ENCODE peak calls at places on chromosomes 3 and 15, in nine cellular contexts. One of them, this sample, is unnamed.
A peak's percentile ranks its signal among the peaks of the same experiment; 100 is the strongest.

GRCh38 chr3:29100292-29100691 is 180.6 kb upstream of the RBMS3 start:
- DNase-seq in brain microvascular endothelial cell: peak; percentile 5
- DNase-seq in activated CD4-positive, CD25-positive, alpha-beta regulatory T cell: no peak
- DNase-seq in stimulated activated naive CD8-positive, alpha-beta T cell treated with anti-CD3 and anti-CD28 coated beads, Interleukin-15, Interleukin-2, amounts not matched to agents 100 U/mL and 50 U/mL, for 24 hours: no peak
- DNase-seq in GM04504: no peak
- DNase-seq in BJ: no peak
- DNase-seq in activated CD4-positive, alpha-beta T cell treated with anti-CD3 and anti-CD28 coated beads, Interleukin-2, amount 50 U/mL, for 24 hours: no peak
- DNase-seq in AG09309: no peak
- DNase-seq in activated CD8-positive, alpha-beta T cell treated with anti-CD3 and anti-CD28 coated beads for 36 hours: no peak
- DNase-seq in this sample: no peak

GRCh38 chr3:119033393-119034255 is 1.0 kb downstream of the IGSF11 start:
- DNase-seq in brain microvascular endothelial cell: no peak
- DNase-seq in activated CD4-positive, CD25-positive, alpha-beta regulatory T cell: no peak
- DNase-seq in stimulated activated naive CD8-positive, alpha-beta T cell treated with anti-CD3 and anti-CD28 coated beads, Interleukin-15, Interleukin-2, amounts not matched to agents 100 U/mL and 50 U/mL, for 24 hours: no peak
- DNase-seq in GM04504: no peak
- DNase-seq in BJ: no peak
- DNase-seq in activated CD4-positive, alpha-beta T cell treated with anti-CD3 and anti-CD28 coated beads, Interleukin-2, amount 50 U/mL, for 24 hours: no peak
- DNase-seq in AG09309: no peak
- DNase-seq in activated CD8-positive, alpha-beta T cell treated with anti-CD3 and anti-CD28 coated beads for 36 hours: no peak
- DNase-seq in this sample: no peak

GRCh38 chr3:154515921-154516320 is 85.9 kb upstream of the GPR149 start:
- DNase-seq in brain microvascular endothelial cell: no peak
- DNase-seq in activated CD4-positive, CD25-positive, alpha-beta regulatory T cell: no peak
- DNase-seq in stimulated activated naive CD8-positive, alpha-beta T cell treated with anti-CD3 and anti-CD28 coated beads, Interleukin-15, Interleukin-2, amounts not matched to agents 100 U/mL and 50 U/mL, for 24 hours: no peak
- DNase-seq in GM04504: no peak
- DNase-seq in BJ: no peak
- DNase-seq in activated CD4-positive, alpha-beta T cell treated with anti-CD3 and anti-CD28 coated beads, Interleukin-2, amount 50 U/mL, for 24 hours: no peak
- DNase-seq in AG09309: no peak
- DNase-seq in activated CD8-positive, alpha-beta T cell treated with anti-CD3 and anti-CD28 coated beads for 36 hours: no peak
- DNase-seq in this sample: no peak

GRCh38 chr3:112908252-112908651 is 61.6 kb upstream of the CD200R1L start:
- DNase-seq in brain microvascular endothelial cell: no peak
- DNase-seq in activated CD4-positive, CD25-positive, alpha-beta regulatory T cell: no peak
- DNase-seq in stimulated activated naive CD8-positive, alpha-beta T cell treated with anti-CD3 and anti-CD28 coated beads, Interleukin-15, Interleukin-2, amounts not matched to agents 100 U/mL and 50 U/mL, for 24 hours: no peak
- DNase-seq in GM04504: no peak
- DNase-seq in BJ: no peak
- DNase-seq in activated CD4-positive, alpha-beta T cell treated with anti-CD3 and anti-CD28 coated beads, Interleukin-2, amount 50 U/mL, for 24 hours: no peak
- DNase-seq in AG09309: no peak
- DNase-seq in activated CD8-positive, alpha-beta T cell treated with anti-CD3 and anti-CD28 coated beads for 36 hours: no peak
- DNase-seq in this sample: no peak

GRCh38 chr3:99472385-99472784 is 166.0 kb upstream of the COL8A1 start:
- DNase-seq in brain microvascular endothelial cell: no peak
- DNase-seq in activated CD4-positive, CD25-positive, alpha-beta regulatory T cell: no peak
- DNase-seq in stimulated activated naive CD8-positive, alpha-beta T cell treated with anti-CD3 and anti-CD28 coated beads, Interleukin-15, Interleukin-2, amounts not matched to agents 100 U/mL and 50 U/mL, for 24 hours: no peak
- DNase-seq in GM04504: no peak
- DNase-seq in BJ: no peak
- DNase-seq in activated CD4-positive, alpha-beta T cell treated with anti-CD3 and anti-CD28 coated beads, Interleukin-2, amount 50 U/mL, for 24 hours: no peak
- DNase-seq in AG09309: no peak
- DNase-seq in activated CD8-positive, alpha-beta T cell treated with anti-CD3 and anti-CD28 coated beads for 36 hours: no peak
- DNase-seq in this sample: no peak

GRCh38 chr3:23202921-23203650 is at the start of gene UBE2E2:
- DNase-seq in brain microvascular endothelial cell: peak; percentile 51
- DNase-seq in activated CD4-positive, CD25-positive, alpha-beta regulatory T cell: peak; percentile 21
- DNase-seq in stimulated activated naive CD8-positive, alpha-beta T cell treated with anti-CD3 and anti-CD28 coated beads, Interleukin-15, Interleukin-2, amounts not matched to agents 100 U/mL and 50 U/mL, for 24 hours: peak; percentile 69
- DNase-seq in GM04504: peak; percentile 39
- DNase-seq in BJ: peak; percentile 4
- DNase-seq in activated CD4-positive, alpha-beta T cell treated with anti-CD3 and anti-CD28 coated beads, Interleukin-2, amount 50 U/mL, for 24 hours: peak; percentile 37
- DNase-seq in AG09309: no peak
- DNase-seq in activated CD8-positive, alpha-beta T cell treated with anti-CD3 and anti-CD28 coated beads for 36 hours: peak; percentile 64
- DNase-seq in this sample: no peak

GRCh38 chr3:176514297-176514696 is 683.0 kb downstream of the TBL1XR1 start:
- DNase-seq in brain microvascular endothelial cell: peak; percentile 41
- DNase-seq in activated CD4-positive, CD25-positive, alpha-beta regulatory T cell: no peak
- DNase-seq in stimulated activated naive CD8-positive, alpha-beta T cell treated with anti-CD3 and anti-CD28 coated beads, Interleukin-15, Interleukin-2, amounts not matched to agents 100 U/mL and 50 U/mL, for 24 hours: peak; percentile 16
- DNase-seq in GM04504: no peak
- DNase-seq in BJ: no peak
- DNase-seq in activated CD4-positive, alpha-beta T cell treated with anti-CD3 and anti-CD28 coated beads, Interleukin-2, amount 50 U/mL, for 24 hours: no peak
- DNase-seq in AG09309: peak; percentile 17
- DNase-seq in activated CD8-positive, alpha-beta T cell treated with anti-CD3 and anti-CD28 coated beads for 36 hours: peak; percentile 27
- DNase-seq in this sample: no peak

GRCh38 chr3:168996622-168997021 is 666.9 kb downstream of the MECOM start:
- DNase-seq in brain microvascular endothelial cell: no peak
- DNase-seq in activated CD4-positive, CD25-positive, alpha-beta regulatory T cell: no peak
- DNase-seq in stimulated activated naive CD8-positive, alpha-beta T cell treated with anti-CD3 and anti-CD28 coated beads, Interleukin-15, Interleukin-2, amounts not matched to agents 100 U/mL and 50 U/mL, for 24 hours: no peak
- DNase-seq in GM04504: no peak
- DNase-seq in BJ: no peak
- DNase-seq in activated CD4-positive, alpha-beta T cell treated with anti-CD3 and anti-CD28 coated beads, Interleukin-2, amount 50 U/mL, for 24 hours: no peak
- DNase-seq in AG09309: no peak
- DNase-seq in activated CD8-positive, alpha-beta T cell treated with anti-CD3 and anti-CD28 coated beads for 36 hours: no peak
- DNase-seq in this sample: no peak

GRCh38 chr15:65373163-65373651 is 4.6 kb downstream of the IGDCC3 start:
- DNase-seq in brain microvascular endothelial cell: no peak
- DNase-seq in activated CD4-positive, CD25-positive, alpha-beta regulatory T cell: no peak
- DNase-seq in stimulated activated naive CD8-positive, alpha-beta T cell treated with anti-CD3 and anti-CD28 coated beads, Interleukin-15, Interleukin-2, amounts not matched to agents 100 U/mL and 50 U/mL, for 24 hours: no peak
- DNase-seq in GM04504: no peak
- DNase-seq in BJ: no peak
- DNase-seq in activated CD4-positive, alpha-beta T cell treated with anti-CD3 and anti-CD28 coated beads, Interleukin-2, amount 50 U/mL, for 24 hours: no peak
- DNase-seq in AG09309: no peak
- DNase-seq in activated CD8-positive, alpha-beta T cell treated with anti-CD3 and anti-CD28 coated beads for 36 hours: no peak
- DNase-seq in this sample: no peak

GRCh38 chr15:48718646-48719045 is 73.1 kb upstream of the FBN1 start:
- DNase-seq in brain microvascular endothelial cell: no peak
- DNase-seq in activated CD4-positive, CD25-positive, alpha-beta regulatory T cell: no peak
- DNase-seq in stimulated activated naive CD8-positive, alpha-beta T cell treated with anti-CD3 and anti-CD28 coated beads, Interleukin-15, Interleukin-2, amounts not matched to agents 100 U/mL and 50 U/mL, for 24 hours: no peak
- DNase-seq in GM04504: no peak
- DNase-seq in BJ: no peak
- DNase-seq in activated CD4-positive, alpha-beta T cell treated with anti-CD3 and anti-CD28 coated beads, Interleukin-2, amount 50 U/mL, for 24 hours: no peak
- DNase-seq in AG09309: no peak
- DNase-seq in activated CD8-positive, alpha-beta T cell treated with anti-CD3 and anti-CD28 coated beads for 36 hours: no peak
- DNase-seq in this sample: no peak

GRCh38 chr3:22962244-22962643 is 240.9 kb upstream of the UBE2E2 start:
- DNase-seq in brain microvascular endothelial cell: no peak
- DNase-seq in activated CD4-positive, CD25-positive, alpha-beta regulatory T cell: no peak
- DNase-seq in stimulated activated naive CD8-positive, alpha-beta T cell treated with anti-CD3 and anti-CD28 coated beads, Interleukin-15, Interleukin-2, amounts not matched to agents 100 U/mL and 50 U/mL, for 24 hours: no peak
- DNase-seq in GM04504: no peak
- DNase-seq in BJ: no peak
- DNase-seq in activated CD4-positive, alpha-beta T cell treated with anti-CD3 and anti-CD28 coated beads, Interleukin-2, amount 50 U/mL, for 24 hours: no peak
- DNase-seq in AG09309: no peak
- DNase-seq in activated CD8-positive, alpha-beta T cell treated with anti-CD3 and anti-CD28 coated beads for 36 hours: no peak
- DNase-seq in this sample: no peak

GRCh38 chr3:14947105-14947885 is at the start of gene NR2C2:
- DNase-seq in brain microvascular endothelial cell: peak; percentile 46
- DNase-seq in activated CD4-positive, CD25-positive, alpha-beta regulatory T cell: peak; percentile 79
- DNase-seq in stimulated activated naive CD8-positive, alpha-beta T cell treated with anti-CD3 and anti-CD28 coated beads, Interleukin-15, Interleukin-2, amounts not matched to agents 100 U/mL and 50 U/mL, for 24 hours: peak; percentile 89
- DNase-seq in GM04504: peak; percentile 58
- DNase-seq in BJ: no peak
- DNase-seq in activated CD4-positive, alpha-beta T cell treated with anti-CD3 and anti-CD28 coated beads, Interleukin-2, amount 50 U/mL, for 24 hours: peak; percentile 77
- DNase-seq in AG09309: no peak
- DNase-seq in activated CD8-positive, alpha-beta T cell treated with anti-CD3 and anti-CD28 coated beads for 36 hours: peak; percentile 91
- DNase-seq in this sample: peak; percentile 83

GRCh38 chr3:39261726-39262125 is 18.1 kb downstream of the CX3CR1 start:
- DNase-seq in brain microvascular endothelial cell: no peak
- DNase-seq in activated CD4-positive, CD25-positive, alpha-beta regulatory T cell: no peak
- DNase-seq in stimulated activated naive CD8-positive, alpha-beta T cell treated with anti-CD3 and anti-CD28 coated beads, Interleukin-15, Interleukin-2, amounts not matched to agents 100 U/mL and 50 U/mL, for 24 hours: no peak
- DNase-seq in GM04504: no peak
- DNase-seq in BJ: no peak
- DNase-seq in activated CD4-positive, alpha-beta T cell treated with anti-CD3 and anti-CD28 coated beads, Interleukin-2, amount 50 U/mL, for 24 hours: no peak
- DNase-seq in AG09309: no peak
- DNase-seq in activated CD8-positive, alpha-beta T cell treated with anti-CD3 and anti-CD28 coated beads for 36 hours: no peak
- DNase-seq in this sample: no peak

GRCh38 chr3:121295966-121296365 is 249.8 kb downstream of the POLQ start:
- DNase-seq in brain microvascular endothelial cell: no peak
- DNase-seq in activated CD4-positive, CD25-positive, alpha-beta regulatory T cell: no peak
- DNase-seq in stimulated activated naive CD8-positive, alpha-beta T cell treated with anti-CD3 and anti-CD28 coated beads, Interleukin-15, Interleukin-2, amounts not matched to agents 100 U/mL and 50 U/mL, for 24 hours: no peak
- DNase-seq in GM04504: no peak
- DNase-seq in BJ: no peak
- DNase-seq in activated CD4-positive, alpha-beta T cell treated with anti-CD3 and anti-CD28 coated beads, Interleukin-2, amount 50 U/mL, for 24 hours: no peak
- DNase-seq in AG09309: no peak
- DNase-seq in activated CD8-positive, alpha-beta T cell treated with anti-CD3 and anti-CD28 coated beads for 36 hours: no peak
- DNase-seq in this sample: no peak

GRCh38 chr3:14410501-14411165 is 8.2 kb downstream of the SLC6A6 start:
- DNase-seq in brain microvascular endothelial cell: peak; percentile 83
- DNase-seq in activated CD4-positive, CD25-positive, alpha-beta regulatory T cell: no peak
- DNase-seq in stimulated activated naive CD8-positive, alpha-beta T cell treated with anti-CD3 and anti-CD28 coated beads, Interleukin-15, Interleukin-2, amounts not matched to agents 100 U/mL and 50 U/mL, for 24 hours: peak; percentile 63
- DNase-seq in GM04504: peak; percentile 88
- DNase-seq in BJ: peak; percentile 80
- DNase-seq in activated CD4-positive, alpha-beta T cell treated with anti-CD3 and anti-CD28 coated beads, Interleukin-2, amount 50 U/mL, for 24 hours: no peak
- DNase-seq in AG09309: peak; percentile 83
- DNase-seq in activated CD8-positive, alpha-beta T cell treated with anti-CD3 and anti-CD28 coated beads for 36 hours: peak; percentile 60
- DNase-seq in this sample: no peak

GRCh38 chr15:63551400-63551799 is 45.8 kb upstream of the FBXL22 start:
- DNase-seq in brain microvascular endothelial cell: peak; percentile 32
- DNase-seq in activated CD4-positive, CD25-positive, alpha-beta regulatory T cell: no peak
- DNase-seq in stimulated activated naive CD8-positive, alpha-beta T cell treated with anti-CD3 and anti-CD28 coated beads, Interleukin-15, Interleukin-2, amounts not matched to agents 100 U/mL and 50 U/mL, for 24 hours: no peak
- DNase-seq in GM04504: no peak
- DNase-seq in BJ: no peak
- DNase-seq in activated CD4-positive, alpha-beta T cell treated with anti-CD3 and anti-CD28 coated beads, Interleukin-2, amount 50 U/mL, for 24 hours: no peak
- DNase-seq in AG09309: no peak
- DNase-seq in activated CD8-positive, alpha-beta T cell treated with anti-CD3 and anti-CD28 coated beads for 36 hours: no peak
- DNase-seq in this sample: no peak

GRCh38 chr15:67049351-67050044 is 15.9 kb upstream of the SMAD3 start:
- DNase-seq in brain microvascular endothelial cell: peak; percentile 89
- DNase-seq in activated CD4-positive, CD25-positive, alpha-beta regulatory T cell: no peak
- DNase-seq in stimulated activated naive CD8-positive, alpha-beta T cell treated with anti-CD3 and anti-CD28 coated beads, Interleukin-15, Interleukin-2, amounts not matched to agents 100 U/mL and 50 U/mL, for 24 hours: no peak
- DNase-seq in GM04504: no peak
- DNase-seq in BJ: peak; percentile 63
- DNase-seq in activated CD4-positive, alpha-beta T cell treated with anti-CD3 and anti-CD28 coated beads, Interleukin-2, amount 50 U/mL, for 24 hours: no peak
- DNase-seq in AG09309: peak; percentile 66
- DNase-seq in activated CD8-positive, alpha-beta T cell treated with anti-CD3 and anti-CD28 coated beads for 36 hours: no peak
- DNase-seq in this sample: no peak

GRCh38 chr15:70669966-70670658 is 93.2 kb downstream of the UACA start:
- DNase-seq in brain microvascular endothelial cell: no peak
- DNase-seq in activated CD4-positive, CD25-positive, alpha-beta regulatory T cell: no peak
- DNase-seq in stimulated activated naive CD8-positive, alpha-beta T cell treated with anti-CD3 and anti-CD28 coated beads, Interleukin-15, Interleukin-2, amounts not matched to agents 100 U/mL and 50 U/mL, for 24 hours: no peak
- DNase-seq in GM04504: no peak
- DNase-seq in BJ: no peak
- DNase-seq in activated CD4-positive, alpha-beta T cell treated with anti-CD3 and anti-CD28 coated beads, Interleukin-2, amount 50 U/mL, for 24 hours: no peak
- DNase-seq in AG09309: no peak
- DNase-seq in activated CD8-positive, alpha-beta T cell treated with anti-CD3 and anti-CD28 coated beads for 36 hours: no peak
- DNase-seq in this sample: no peak

GRCh38 chr3:30428251-30428650 is 178.2 kb upstream of the TGFBR2 start:
- DNase-seq in brain microvascular endothelial cell: peak; percentile 48
- DNase-seq in activated CD4-positive, CD25-positive, alpha-beta regulatory T cell: no peak
- DNase-seq in stimulated activated naive CD8-positive, alpha-beta T cell treated with anti-CD3 and anti-CD28 coated beads, Interleukin-15, Interleukin-2, amounts not matched to agents 100 U/mL and 50 U/mL, for 24 hours: no peak
- DNase-seq in GM04504: no peak
- DNase-seq in BJ: no peak
- DNase-seq in activated CD4-positive, alpha-beta T cell treated with anti-CD3 and anti-CD28 coated beads, Interleukin-2, amount 50 U/mL, for 24 hours: no peak
- DNase-seq in AG09309: no peak
- DNase-seq in activated CD8-positive, alpha-beta T cell treated with anti-CD3 and anti-CD28 coated beads for 36 hours: no peak
- DNase-seq in this sample: no peak

GRCh38 chr3:44883213-44883955 is 9.0 kb downstream of the TGM4 start:
- DNase-seq in brain microvascular endothelial cell: no peak
- DNase-seq in activated CD4-positive, CD25-positive, alpha-beta regulatory T cell: no peak
- DNase-seq in stimulated activated naive CD8-positive, alpha-beta T cell treated with anti-CD3 and anti-CD28 coated beads, Interleukin-15, Interleukin-2, amounts not matched to agents 100 U/mL and 50 U/mL, for 24 hours: no peak
- DNase-seq in GM04504: no peak
- DNase-seq in BJ: no peak
- DNase-seq in activated CD4-positive, alpha-beta T cell treated with anti-CD3 and anti-CD28 coated beads, Interleukin-2, amount 50 U/mL, for 24 hours: no peak
- DNase-seq in AG09309: no peak
- DNase-seq in activated CD8-positive, alpha-beta T cell treated with anti-CD3 and anti-CD28 coated beads for 36 hours: no peak
- DNase-seq in this sample: no peak

GRCh38 chr3:29186982-29187718 is 93.7 kb upstream of the RBMS3 start:
- DNase-seq in brain microvascular endothelial cell: peak; percentile 40
- DNase-seq in activated CD4-positive, CD25-positive, alpha-beta regulatory T cell: no peak
- DNase-seq in stimulated activated naive CD8-positive, alpha-beta T cell treated with anti-CD3 and anti-CD28 coated beads, Interleukin-15, Interleukin-2, amounts not matched to agents 100 U/mL and 50 U/mL, for 24 hours: no peak
- DNase-seq in GM04504: peak; percentile 50
- DNase-seq in BJ: no peak
- DNase-seq in activated CD4-positive, alpha-beta T cell treated with anti-CD3 and anti-CD28 coated beads, Interleukin-2, amount 50 U/mL, for 24 hours: no peak
- DNase-seq in AG09309: peak; percentile 43
- DNase-seq in activated CD8-positive, alpha-beta T cell treated with anti-CD3 and anti-CD28 coated beads for 36 hours: no peak
- DNase-seq in this sample: no peak

GRCh38 chr3:111924283-111924682 is 54.5 kb upstream of the ABHD10 start:
- DNase-seq in brain microvascular endothelial cell: no peak
- DNase-seq in activated CD4-positive, CD25-positive, alpha-beta regulatory T cell: no peak
- DNase-seq in stimulated activated naive CD8-positive, alpha-beta T cell treated with anti-CD3 and anti-CD28 coated beads, Interleukin-15, Interleukin-2, amounts not matched to agents 100 U/mL and 50 U/mL, for 24 hours: no peak
- DNase-seq in GM04504: no peak
- DNase-seq in BJ: no peak
- DNase-seq in activated CD4-positive, alpha-beta T cell treated with anti-CD3 and anti-CD28 coated beads, Interleukin-2, amount 50 U/mL, for 24 hours: no peak
- DNase-seq in AG09309: no peak
- DNase-seq in activated CD8-positive, alpha-beta T cell treated with anti-CD3 and anti-CD28 coated beads for 36 hours: no peak
- DNase-seq in this sample: no peak

GRCh38 chr15:70251246-70251990 is 153.7 kb upstream of the TLE3 start:
- DNase-seq in brain microvascular endothelial cell: no peak
- DNase-seq in activated CD4-positive, CD25-positive, alpha-beta regulatory T cell: no peak
- DNase-seq in stimulated activated naive CD8-positive, alpha-beta T cell treated with anti-CD3 and anti-CD28 coated beads, Interleukin-15, Interleukin-2, amounts not matched to agents 100 U/mL and 50 U/mL, for 24 hours: peak; percentile 3
- DNase-seq in GM04504: no peak
- DNase-seq in BJ: no peak
- DNase-seq in activated CD4-positive, alpha-beta T cell treated with anti-CD3 and anti-CD28 coated beads, Interleukin-2, amount 50 U/mL, for 24 hours: no peak
- DNase-seq in AG09309: no peak
- DNase-seq in activated CD8-positive, alpha-beta T cell treated with anti-CD3 and anti-CD28 coated beads for 36 hours: no peak
- DNase-seq in this sample: no peak

GRCh38 chr3:155083313-155083905 is 3.3 kb downstream of the MME start:
- DNase-seq in brain microvascular endothelial cell: no peak
- DNase-seq in activated CD4-positive, CD25-positive, alpha-beta regulatory T cell: no peak
- DNase-seq in stimulated activated naive CD8-positive, alpha-beta T cell treated with anti-CD3 and anti-CD28 coated beads, Interleukin-15, Interleukin-2, amounts not matched to agents 100 U/mL and 50 U/mL, for 24 hours: no peak
- DNase-seq in GM04504: no peak
- DNase-seq in BJ: no peak
- DNase-seq in activated CD4-positive, alpha-beta T cell treated with anti-CD3 and anti-CD28 coated beads, Interleukin-2, amount 50 U/mL, for 24 hours: no peak
- DNase-seq in AG09309: no peak
- DNase-seq in activated CD8-positive, alpha-beta T cell treated with anti-CD3 and anti-CD28 coated beads for 36 hours: no peak
- DNase-seq in this sample: no peak

GRCh38 chr15:45168751-45169551 is 18.8 kb downstream of the SHF start:
- DNase-seq in brain microvascular endothelial cell: no peak
- DNase-seq in activated CD4-positive, CD25-positive, alpha-beta regulatory T cell: no peak
- DNase-seq in stimulated activated naive CD8-positive, alpha-beta T cell treated with anti-CD3 and anti-CD28 coated beads, Interleukin-15, Interleukin-2, amounts not matched to agents 100 U/mL and 50 U/mL, for 24 hours: no peak
- DNase-seq in GM04504: no peak
- DNase-seq in BJ: no peak
- DNase-seq in activated CD4-positive, alpha-beta T cell treated with anti-CD3 and anti-CD28 coated beads, Interleukin-2, amount 50 U/mL, for 24 hours: no peak
- DNase-seq in AG09309: no peak
- DNase-seq in activated CD8-positive, alpha-beta T cell treated with anti-CD3 and anti-CD28 coated beads for 36 hours: no peak
- DNase-seq in this sample: no peak

GRCh38 chr15:39595621-39596221 is 14.8 kb downstream of the THBS1 start:
- DNase-seq in brain microvascular endothelial cell: no peak
- DNase-seq in activated CD4-positive, CD25-positive, alpha-beta regulatory T cell: no peak
- DNase-seq in stimulated activated naive CD8-positive, alpha-beta T cell treated with anti-CD3 and anti-CD28 coated beads, Interleukin-15, Interleukin-2, amounts not matched to agents 100 U/mL and 50 U/mL, for 24 hours: no peak
- DNase-seq in GM04504: peak; percentile 68
- DNase-seq in BJ: peak; percentile 64
- DNase-seq in activated CD4-positive, alpha-beta T cell treated with anti-CD3 and anti-CD28 coated beads, Interleukin-2, amount 50 U/mL, for 24 hours: no peak
- DNase-seq in AG09309: peak; percentile 93
- DNase-seq in activated CD8-positive, alpha-beta T cell treated with anti-CD3 and anti-CD28 coated beads for 36 hours: no peak
- DNase-seq in this sample: no peak

GRCh38 chr15:30023798-30024295 is 58.9 kb upstream of the GOLGA8J start:
- DNase-seq in brain microvascular endothelial cell: peak; percentile 66
- DNase-seq in activated CD4-positive, CD25-positive, alpha-beta regulatory T cell: no peak
- DNase-seq in stimulated activated naive CD8-positive, alpha-beta T cell treated with anti-CD3 and anti-CD28 coated beads, Interleukin-15, Interleukin-2, amounts not matched to agents 100 U/mL and 50 U/mL, for 24 hours: no peak
- DNase-seq in GM04504: no peak
- DNase-seq in BJ: no peak
- DNase-seq in activated CD4-positive, alpha-beta T cell treated with anti-CD3 and anti-CD28 coated beads, Interleukin-2, amount 50 U/mL, for 24 hours: no peak
- DNase-seq in AG09309: no peak
- DNase-seq in activated CD8-positive, alpha-beta T cell treated with anti-CD3 and anti-CD28 coated beads for 36 hours: no peak
- DNase-seq in this sample: no peak

GRCh38 chr3:154684021-154684420 is 254.0 kb upstream of the GPR149 start:
- DNase-seq in brain microvascular endothelial cell: no peak
- DNase-seq in activated CD4-positive, CD25-positive, alpha-beta regulatory T cell: no peak
- DNase-seq in stimulated activated naive CD8-positive, alpha-beta T cell treated with anti-CD3 and anti-CD28 coated beads, Interleukin-15, Interleukin-2, amounts not matched to agents 100 U/mL and 50 U/mL, for 24 hours: no peak
- DNase-seq in GM04504: no peak
- DNase-seq in BJ: no peak
- DNase-seq in activated CD4-positive, alpha-beta T cell treated with anti-CD3 and anti-CD28 coated beads, Interleukin-2, amount 50 U/mL, for 24 hours: no peak
- DNase-seq in AG09309: no peak
- DNase-seq in activated CD8-positive, alpha-beta T cell treated with anti-CD3 and anti-CD28 coated beads for 36 hours: no peak
- DNase-seq in this sample: no peak

GRCh38 chr3:55162031-55162784 is 234.3 kb upstream of the LRTM1 start:
- DNase-seq in brain microvascular endothelial cell: peak; percentile 71
- DNase-seq in activated CD4-positive, CD25-positive, alpha-beta regulatory T cell: no peak
- DNase-seq in stimulated activated naive CD8-positive, alpha-beta T cell treated with anti-CD3 and anti-CD28 coated beads, Interleukin-15, Interleukin-2, amounts not matched to agents 100 U/mL and 50 U/mL, for 24 hours: no peak
- DNase-seq in GM04504: peak; percentile 60
- DNase-seq in BJ: peak; percentile 51
- DNase-seq in activated CD4-positive, alpha-beta T cell treated with anti-CD3 and anti-CD28 coated beads, Interleukin-2, amount 50 U/mL, for 24 hours: no peak
- DNase-seq in AG09309: no peak
- DNase-seq in activated CD8-positive, alpha-beta T cell treated with anti-CD3 and anti-CD28 coated beads for 36 hours: no peak
- DNase-seq in this sample: no peak

GRCh38 chr15:78315686-78316085 is 16.3 kb upstream of the SKIC8 start:
- DNase-seq in brain microvascular endothelial cell: no peak
- DNase-seq in activated CD4-positive, CD25-positive, alpha-beta regulatory T cell: no peak
- DNase-seq in stimulated activated naive CD8-positive, alpha-beta T cell treated with anti-CD3 and anti-CD28 coated beads, Interleukin-15, Interleukin-2, amounts not matched to agents 100 U/mL and 50 U/mL, for 24 hours: no peak
- DNase-seq in GM04504: no peak
- DNase-seq in BJ: no peak
- DNase-seq in activated CD4-positive, alpha-beta T cell treated with anti-CD3 and anti-CD28 coated beads, Interleukin-2, amount 50 U/mL, for 24 hours: no peak
- DNase-seq in AG09309: no peak
- DNase-seq in activated CD8-positive, alpha-beta T cell treated with anti-CD3 and anti-CD28 coated beads for 36 hours: peak; percentile 12
- DNase-seq in this sample: no peak

GRCh38 chr3:170868577-170869239 is 1.3 kb downstream of the RPL22L1 start:
- DNase-seq in brain microvascular endothelial cell: no peak
- DNase-seq in activated CD4-positive, CD25-positive, alpha-beta regulatory T cell: no peak
- DNase-seq in stimulated activated naive CD8-positive, alpha-beta T cell treated with anti-CD3 and anti-CD28 coated beads, Interleukin-15, Interleukin-2, amounts not matched to agents 100 U/mL and 50 U/mL, for 24 hours: no peak
- DNase-seq in GM04504: no peak
- DNase-seq in BJ: no peak
- DNase-seq in activated CD4-positive, alpha-beta T cell treated with anti-CD3 and anti-CD28 coated beads, Interleukin-2, amount 50 U/mL, for 24 hours: no peak
- DNase-seq in AG09309: no peak
- DNase-seq in activated CD8-positive, alpha-beta T cell treated with anti-CD3 and anti-CD28 coated beads for 36 hours: peak; percentile 17
- DNase-seq in this sample: no peak

This sample was measured in activated T-helper 1 cell treated with anti-CD3 and anti-CD28 coated beads, Interleukin-2, amount 50 U/mL, for 16 hours.